ENCODE peak calls at places on chromosomes 11 and 22, in six cellular contexts. S, X, L, V, I and T are unnamed samples.

GRCh38 chr22:46854125-46854870 is 91.8 kb downstream of the TBC1D22A start:
- DNase-seq in S (peak), X (no peak), L (no peak), V (peak), I (no peak), T (no peak)

GRCh38 chr11:101010899-101011298 is 118.7 kb downstream of the PGR start:
- DNase-seq in S (no peak), X (no peak), L (no peak), V (no peak), I (no peak), T (no peak)

GRCh38 chr22:29217827-29218757 is 12.4 kb downstream of the EMID1 start:
- DNase-seq in S (no peak), X (peak), L (no peak), V (no peak), I (no peak), T (no peak)

GRCh38 chr11:36296925-36297604 is 977 bp downstream of the PRR5L start:
- DNase-seq in S (peak), X (no peak), L (no peak), V (peak), I (no peak), T (no peak)

GRCh38 chr11:125343086-125343731 is 152.9 kb downstream of the FEZ1 start:
- DNase-seq in S (no peak), X (no peak), L (no peak), V (no peak), I (no peak), T (no peak)

GRCh38 chr11:18171377-18172000 is 1.1 kb upstream of the MRGPRX4 start:
- DNase-seq in S (no peak), X (no peak), L (peak), V (no peak), I (peak), T (no peak)

GRCh38 chr11:118522571-118523072 is 4.7 kb upstream of the TTC36 start:
- DNase-seq in S (peak), X (no peak), L (peak), V (peak), I (no peak), T (no peak)

GRCh38 chr22:33480118-33480517 is 421.9 kb upstream of the SYN3 start:
- DNase-seq in S (no peak), X (no peak), L (no peak), V (no peak), I (no peak), T (no peak)

GRCh38 chr11:76185931-76186401 is 20.3 kb downstream of the WNT11 start:
- DNase-seq in S (no peak), X (peak), L (no peak), V (peak), I (no peak), T (no peak)

GRCh38 chr11:10908215-10908990 is 50.5 kb upstream of the ZBED5 start:
- DNase-seq in S (no peak), X (no peak), L (no peak), V (peak), I (no peak), T (no peak)

GRCh38 chr22:45867118-45867905 is 109.7 kb downstream of the WNT7B start:
- DNase-seq in S (no peak), X (peak), L (no peak), V (no peak), I (peak), T (peak)

GRCh38 chr22:20141186-20142077 is 9.4 kb downstream of the CCDC188 start:
- DNase-seq in S (no peak), X (no peak), L (no peak), V (no peak), I (no peak), T (no peak)

GRCh38 chr22:27473533-27473932 is 328.0 kb downstream of the MN1 start:
- DNase-seq in S (no peak), X (no peak), L (no peak), V (no peak), I (no peak), T (no peak)

GRCh38 chr11:35114901-35115687 is 23.9 kb upstream of the CD44 start:
- DNase-seq in S (no peak), X (no peak), L (no peak), V (no peak), I (peak), T (no peak)

GRCh38 chr22:22662095-22662494 is 17.7 kb downstream of the GGTLC2 start:
- DNase-seq in S (no peak), X (no peak), L (no peak), V (no peak), I (no peak), T (no peak)

GRCh38 chr11:10272132-10272531 is 21.9 kb downstream of the SBF2 start:
- DNase-seq in S (no peak), X (no peak), L (no peak), V (no peak), I (no peak), T (no peak)

GRCh38 chr11:3055881-3056280 is 1.3 kb downstream of the CARS1 start:
- DNase-seq in S (no peak), X (peak), L (no peak), V (no peak), I (no peak), T (no peak)

GRCh38 chr11:3060436-3061025 is 3.3 kb upstream of the CARS1 start:
- DNase-seq in S (no peak), X (peak), L (no peak), V (no peak), I (no peak), T (no peak)

GRCh38 chr11:3056296-3057068 is 741 bp downstream of the CARS1 start:
- DNase-seq in S (no peak), X (peak), L (no peak), V (peak), I (no peak), T (no peak)

GRCh38 chr11:3057069-3057963 is at the start of gene CARS1:
- DNase-seq in S (peak), X (peak), L (peak), V (peak), I (peak), T (peak)

GRCh38 chr11:3058753-3059664 is 1.8 kb upstream of the CARS1 start:
- DNase-seq in S (no peak), X (peak), L (no peak), V (no peak), I (no peak), T (no peak)
- TF ChIP-seq CTCF in S (no peak), X (no peak), L (peak), V (no peak), I (no peak), T (no peak)

DNA sequence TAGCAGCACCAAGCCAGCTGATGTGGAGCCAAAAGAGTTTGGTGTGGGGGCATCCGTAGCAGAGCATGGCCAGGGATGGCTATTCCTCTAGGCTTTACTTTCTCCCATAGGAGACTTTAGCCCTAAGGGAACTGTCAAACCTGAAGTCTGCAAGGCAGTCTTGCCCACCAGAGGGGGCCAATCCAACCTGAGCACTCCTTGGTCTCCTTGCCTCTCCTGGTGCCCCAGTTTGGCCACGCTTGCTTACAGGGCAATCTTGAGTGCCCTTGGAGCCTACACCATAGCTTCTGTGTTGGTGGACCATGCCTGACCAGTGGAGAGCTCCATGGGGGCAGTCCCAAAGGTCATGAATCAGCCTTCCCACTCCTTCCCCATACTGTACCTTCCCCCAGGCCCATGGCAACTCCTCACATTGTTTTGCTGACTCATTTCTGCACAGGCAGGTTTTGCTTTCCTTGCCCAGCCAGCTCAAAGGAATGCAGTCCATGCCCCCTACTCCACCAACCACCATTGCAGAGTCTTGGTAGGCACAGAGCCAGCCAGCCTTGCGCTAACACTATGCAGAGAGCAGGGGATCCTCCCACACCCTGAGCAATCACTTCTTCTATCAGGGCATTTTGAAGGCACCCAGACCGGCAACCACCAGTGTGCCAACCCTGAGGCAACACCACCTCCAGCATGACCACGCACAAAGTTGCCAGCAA is 1421.2 kb upstream of the RAG2 start:
- DNase-seq in S (no peak), X (peak), L (no peak), V (no peak), I (no peak), T (no peak)
- TF ChIP-seq CTCF in S (no peak), X (no peak), L (peak), V (no peak), I (no peak), T (no peak)

DNA sequence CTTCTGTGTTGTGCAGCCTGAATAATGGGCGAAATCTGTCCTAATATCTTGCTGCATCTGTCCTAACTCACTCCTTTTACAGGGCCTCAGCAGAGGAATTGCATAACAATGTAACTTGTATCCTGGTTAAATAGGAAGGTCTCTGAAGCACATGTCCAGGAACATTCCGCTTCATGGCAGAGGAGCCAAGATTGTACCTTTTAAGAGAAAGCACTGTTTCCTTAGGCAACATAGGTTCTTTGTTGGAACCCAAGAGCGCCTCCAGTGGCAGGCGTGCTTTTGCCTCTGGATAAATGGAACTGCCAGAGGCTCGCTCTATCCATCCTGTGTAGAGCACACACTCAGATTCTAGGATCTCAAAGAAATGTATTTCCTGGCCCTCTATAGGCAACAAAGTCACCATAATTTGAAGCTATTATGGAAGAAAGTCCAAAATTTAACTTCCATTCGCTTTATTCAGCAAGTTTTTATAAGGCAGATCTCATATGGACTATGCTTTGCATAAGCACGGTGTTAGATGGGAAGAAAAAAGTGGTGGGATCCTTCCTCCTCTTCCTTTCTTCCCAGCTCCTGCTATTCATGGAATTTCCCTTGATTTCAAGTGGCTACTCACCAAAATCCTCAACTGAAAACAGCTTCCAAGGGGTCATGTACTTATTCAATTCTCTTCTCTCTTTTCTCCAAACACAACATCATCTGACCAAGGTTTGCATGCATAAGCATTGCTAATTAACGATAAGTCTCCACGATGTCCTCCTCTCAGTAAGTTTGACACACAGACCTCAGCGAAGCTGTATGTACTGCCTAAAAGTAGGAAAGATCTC is at the start of gene BLID:
- DNase-seq in S (no peak), X (no peak), L (peak), V (peak), I (no peak), T (no peak)
- TF ChIP-seq CTCF in S (peak), X (no peak), L (peak), V (peak), I (peak), T (peak)

GRCh38 chr11:111976119-111976518 is 39.0 kb downstream of the DIXDC1 start:
- DNase-seq in S (no peak), X (no peak), L (no peak), V (no peak), I (no peak), T (no peak)

GRCh38 chr11:111977141-111978027 is 40.2 kb downstream of the DIXDC1 start:
- DNase-seq in S (no peak), X (peak), L (no peak), V (peak), I (peak), T (peak)

GRCh38 chr11:111980062-111980461 is 42.9 kb downstream of the DIXDC1 start:
- DNase-seq in S (no peak), X (no peak), L (no peak), V (no peak), I (no peak), T (no peak)

GRCh38 chr11:111976614-111977140 is 39.5 kb downstream of the DIXDC1 start:
- DNase-seq in S (no peak), X (peak), L (no peak), V (peak), I (no peak), T (no peak)

DNA sequence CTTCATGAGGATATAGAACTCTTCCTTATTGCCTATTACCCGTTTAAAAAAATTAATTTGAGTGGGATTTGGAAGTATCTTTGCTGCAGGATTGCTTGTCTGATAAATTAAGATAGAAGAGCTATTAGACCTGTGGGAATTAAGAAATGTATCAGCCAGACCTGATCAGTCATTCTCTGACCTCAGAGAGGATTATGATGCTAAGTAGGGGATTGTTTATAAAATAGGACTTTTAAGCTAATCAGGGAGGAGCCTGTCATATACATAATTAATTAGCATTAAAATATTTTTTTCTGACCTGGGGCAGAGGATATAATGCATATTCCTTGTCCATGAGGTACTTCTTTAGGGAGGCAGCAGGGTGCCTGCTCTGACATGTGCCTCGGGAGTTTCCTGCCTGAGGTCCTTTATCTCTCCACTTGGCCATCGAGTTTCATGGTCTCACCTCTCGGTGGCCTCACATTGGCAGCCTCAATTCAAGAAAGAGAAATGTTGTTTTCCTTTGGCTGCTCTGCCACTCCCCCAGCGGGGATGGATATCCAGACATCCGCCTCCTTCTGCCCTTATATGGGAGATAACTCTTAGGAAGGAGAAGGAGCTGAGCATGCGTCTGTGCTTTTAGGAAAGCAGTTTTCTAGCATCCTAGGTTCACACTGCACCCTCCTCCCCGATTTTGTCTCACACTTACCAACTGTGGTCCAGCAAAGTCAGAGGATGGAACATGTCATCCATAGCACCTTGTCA is 41.1 kb downstream of the DIXDC1 start:
- DNase-seq in S (no peak), X (no peak), L (no peak), V (peak), I (no peak), T (no peak)
- TF ChIP-seq CTCF in S (no peak), X (no peak), L (no peak), V (no peak), I (no peak), T (no peak)